ENCODE peak calls at places on chromosomes 16 and 17, in eight cellular contexts. X is glutamatergic neuron, I is NCI-H748 treated with DMSO at 0.1 percent for 48 hours, H is occipital lobe, D is T-helper 9 cell, B is bronchial epithelial cell, Y is sciatic nerve, J is H54. S is an unnamed sample.

GRCh38 chr17:40095944-40096791 is 4.2 kb downstream of the NR1D1 start:
- DNase-seq in X (no peak), I (no peak), H (no peak), D (peak), B (no peak), Y (peak), J (no peak), S (no peak)

GRCh38 chr17:82396601-82397435 is 21.3 kb upstream of the HEXD start:
- DNase-seq in X (no peak), I (no peak), H (no peak), D (no peak), B (no peak), Y (no peak), J (no peak), S (no peak)

GRCh38 chr17:39244016-39244599 is 18.4 kb upstream of the STAC2 start:
- DNase-seq in X (peak), I (no peak), H (no peak), D (no peak), B (no peak), Y (no peak), J (no peak), S (no peak)

GRCh38 chr16:6170022-6170421 is 1072.4 kb upstream of the EEF2KMT start:
- DNase-seq in X (no peak), I (no peak), H (no peak), D (no peak), B (no peak), Y (no peak), J (no peak), S (no peak)

GRCh38 chr16:29806641-29807425 is 504 bp downstream of the MAZ start:
- DNase-seq in X (peak), I (peak), H (no peak), D (no peak), B (no peak), Y (peak), J (peak), S (no peak)

GRCh38 chr16:28090646-28091377 is 27.3 kb upstream of the GSG1L start:
- DNase-seq in X (peak), I (no peak), H (no peak), D (no peak), B (peak), Y (no peak), J (peak), S (no peak)

GRCh38 chr17:20010099-20010863 is 1.1 kb downstream of the SPECC1 start:
- DNase-seq in X (peak), I (peak), H (peak), D (no peak), B (peak), Y (no peak), J (peak), S (peak)

GRCh38 chr17:75864448-75864871 is 9.3 kb upstream of the WBP2 start:
- DNase-seq in X (no peak), I (no peak), H (no peak), D (no peak), B (peak), Y (peak), J (peak), S (no peak)

GRCh38 chr17:14301761-14302401 is 1.0 kb downstream of the HS3ST3B1 start:
- DNase-seq in X (peak), I (no peak), H (no peak), D (peak), B (no peak), Y (no peak), J (no peak), S (no peak)

GRCh38 chr17:29112780-29113295 is 67.4 kb downstream of the MYO18A start:
- DNase-seq in X (peak), I (no peak), H (no peak), D (no peak), B (no peak), Y (peak), J (no peak), S (no peak)

GRCh38 chr17:5203908-5204294 is 12.2 kb upstream of the ZNF594 start:
- DNase-seq in X (no peak), I (no peak), H (no peak), D (no peak), B (peak), Y (no peak), J (peak), S (no peak)

GRCh38 chr17:10105513-10106001 is 92.8 kb downstream of the GAS7 start:
- DNase-seq in X (no peak), I (no peak), H (no peak), D (no peak), B (peak), Y (no peak), J (no peak), S (no peak)

GRCh38 chr16:3706253-3707145 is 10.8 kb downstream of the TRAP1 start:
- DNase-seq in X (no peak), I (no peak), H (no peak), D (no peak), B (no peak), Y (no peak), J (no peak), S (no peak)

GRCh38 chr16:28212532-28212873 is 738 bp upstream of the XPO6 start:
- DNase-seq in X (no peak), I (no peak), H (no peak), D (no peak), B (peak), Y (no peak), J (no peak), S (no peak)

GRCh38 chr17:28953444-28954118 is 2.3 kb upstream of the PHF12 start:
- DNase-seq in X (peak), I (peak), H (no peak), D (peak), B (peak), Y (peak), J (no peak), S (no peak)

GRCh38 chr17:59355695-59356323 is 24.4 kb downstream of the YPEL2 start:
- DNase-seq in X (no peak), I (no peak), H (peak), D (no peak), B (no peak), Y (no peak), J (no peak), S (no peak)

GRCh38 chr17:1753767-1754429 is 8.0 kb upstream of the SERPINF1 start:
- DNase-seq in X (no peak), I (no peak), H (no peak), D (no peak), B (no peak), Y (no peak), J (no peak), S (no peak)

GRCh38 chr17:37067555-37068111 is 118.9 kb downstream of the AATF start:
- DNase-seq in X (no peak), I (no peak), H (no peak), D (no peak), B (peak), Y (no peak), J (peak), S (peak)

GRCh38 chr17:82767041-82767754 is 15.3 kb downstream of the TBCD start:
- DNase-seq in X (peak), I (peak), H (peak), D (peak), B (peak), Y (no peak), J (no peak), S (no peak)

GRCh38 chr16:30354423-30355143 is 525 bp downstream of the CD2BP2 start:
- DNase-seq in X (peak), I (no peak), H (no peak), D (no peak), B (no peak), Y (peak), J (no peak), S (no peak)

GRCh38 chr17:8173871-8174322 is 2.3 kb downstream of the TMEM107 start:
- DNase-seq in X (no peak), I (no peak), H (no peak), D (no peak), B (no peak), Y (no peak), J (no peak), S (no peak)

GRCh38 chr17:28343491-28343932 is 8.0 kb downstream of the TNFAIP1 start:
- DNase-seq in X (no peak), I (no peak), H (no peak), D (no peak), B (no peak), Y (no peak), J (no peak), S (no peak)